ENCODE peak calls at places on chromosomes 2 and 18, in six cellular contexts. C is SK-N-SH, G is stomach, J is sigmoid colon, N is GM23338, V is GM12878. T is an unnamed sample.

GRCh38 chr2:107337209-107337898 is 451.4 kb upstream of the ST6GAL2 start:
- DNase-seq in G (no peak), V (no peak), N (no peak), C (no peak), J (no peak), T (no peak)

GRCh38 chr2:39370101-39370500 is 67.0 kb downstream of the MAP4K3 start:
- DNase-seq in G (no peak), J (no peak), N (no peak), V (no peak), C (no peak), T (no peak)

GRCh38 chr2:109435866-109436634 is 177.7 kb downstream of the SEPTIN10 start:
- DNase-seq in J (peak; percentile 78), V (no peak), C (no peak), G (no peak), N (no peak), T (peak; percentile 39)

GRCh38 chr2:217797170-217797569 is 205.6 kb downstream of the TNS1 start:
- DNase-seq in J (peak; percentile 71), C (peak; percentile 31), N (no peak), V (no peak), G (peak; percentile 22), T (peak; percentile 65)

GRCh38 chr2:199382091-199382490 is 75.6 kb downstream of the SATB2 start:
- DNase-seq in C (no peak), V (no peak), J (no peak), G (no peak), N (no peak), T (no peak)

GRCh38 chr2:48548871-48549270 is 18.9 kb downstream of the STON1 start:
- DNase-seq in G (no peak), C (no peak), J (no peak), V (no peak), N (no peak), T (no peak)

GRCh38 chr18:9017170-9017899 is 85.2 kb upstream of the NDUFV2 start:
- DNase-seq in N (peak; percentile 79), C (peak; percentile 34), V (peak; percentile 20), J (peak; percentile 90), G (peak; percentile 62), T (peak; percentile 77)

GRCh38 chr2:195638738-195639137 is 18.3 kb upstream of the SLC39A10 start:
- DNase-seq in C (no peak), V (no peak), J (no peak), G (no peak), N (no peak), T (no peak)

GRCh38 chr2:154452906-154453493 is 245.5 kb upstream of the KCNJ3 start:
- DNase-seq in N (peak; percentile 59), J (no peak), G (no peak), V (peak; percentile 13), C (no peak), T (no peak)

DNA sequence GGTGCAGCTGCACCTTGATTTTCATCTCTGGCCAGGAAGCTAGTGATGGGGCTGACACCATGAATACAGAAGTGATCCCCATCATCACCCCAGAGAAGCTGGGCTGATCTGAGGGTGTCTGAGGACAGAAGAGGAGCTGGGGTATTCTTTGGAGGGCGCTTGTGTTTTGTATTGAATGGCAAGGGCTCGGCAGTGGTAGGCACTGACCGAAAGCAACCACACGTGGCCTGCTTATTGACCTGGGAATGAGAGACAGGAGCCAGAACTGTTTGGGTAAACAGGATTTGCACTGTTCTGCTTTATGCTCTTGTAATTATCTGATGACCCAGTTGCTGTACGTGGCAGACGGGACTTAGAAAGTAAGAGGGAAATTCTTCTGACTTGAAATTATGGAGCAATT is 62.6 kb upstream of the RPL31 start:
- DNase-seq in V (no peak), J (no peak), G (no peak), N (no peak), C (no peak), T (no peak)
- H3K36me3 ChIP-seq in V (no peaks in the 10 kb centered on the region), J (no peaks in the 10 kb centered on the region), G (no peaks in the 10 kb centered on the region), N (no peaks in the 10 kb centered on the region), C (peaks cover 22% of the 10 kb centered on the region), T (no peaks in the 10 kb centered on the region)

DNA sequence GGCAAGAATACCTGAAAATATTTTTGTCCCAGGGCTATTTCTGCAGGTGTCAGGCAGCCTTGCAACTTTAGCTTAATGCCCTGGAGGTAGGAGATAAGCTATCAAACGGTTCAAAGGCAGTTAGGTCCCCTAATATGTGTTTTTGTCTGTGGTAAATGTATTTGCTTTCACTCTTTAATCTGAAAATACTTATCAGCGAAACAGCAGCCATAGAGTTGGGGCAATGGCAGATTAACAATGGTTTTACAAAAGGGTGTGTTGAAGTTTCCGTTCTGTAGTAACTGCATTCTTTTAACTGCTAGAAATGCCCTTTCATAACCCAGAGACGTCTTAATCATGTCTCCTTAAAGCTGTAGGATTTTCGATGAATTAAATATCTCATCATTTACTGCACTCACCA is 265.0 kb upstream of the TRIB2 start:
- DNase-seq in V (no peak), N (no peak), J (no peak), C (no peak), G (no peak), T (no peak)
- H3K27ac ChIP-seq in V (no peak overlapping the region), N (no peak overlapping the region), J (peak overlapping the region; percentile 36), C (no peak overlapping the region), G (peak overlapping the region; percentile 74), T (peak overlapping the region; percentile 83)

GRCh38 chr2:127313359-127313758 is 19.4 kb upstream of the ERCC3 start:
- DNase-seq in V (peak; percentile 57), J (no peak), G (no peak), C (no peak), N (no peak), T (no peak)
- TF ChIP-seq POLR2AphosphoS5 in V (no peak), J (no peak), G (no peak), C (no peak), N (no peak), T (no peak)

DNA sequence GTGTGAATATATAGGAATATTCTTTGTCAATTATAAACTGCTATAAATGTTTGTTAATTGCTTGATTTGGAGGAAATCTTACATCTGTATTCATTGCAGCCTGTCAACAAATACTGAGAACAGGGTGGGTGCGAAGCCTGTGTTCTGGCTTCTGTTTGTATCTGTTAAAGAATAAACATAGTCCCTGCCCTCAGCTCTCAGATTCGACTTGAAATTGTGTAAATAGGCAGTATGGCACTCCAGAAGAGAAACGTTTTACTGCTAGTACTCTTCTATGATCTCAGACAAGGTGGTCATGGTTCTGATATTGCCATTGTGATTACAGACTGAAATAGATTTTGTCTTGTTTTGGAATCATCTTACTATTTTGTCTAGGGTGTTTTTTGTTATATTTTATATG is 92.1 kb downstream of the TANC1 start:
- DNase-seq in J (no peak), C (no peak), V (no peak), N (no peak), G (no peak), T (no peak)
- H3K36me3 ChIP-seq in J (no peaks in the 10 kb centered on the region), C (no peaks in the 10 kb centered on the region), V (no peaks in the 10 kb centered on the region), N (no peaks in the 10 kb centered on the region), G (no peaks in the 10 kb centered on the region), T (no peaks in the 10 kb centered on the region)

DNA sequence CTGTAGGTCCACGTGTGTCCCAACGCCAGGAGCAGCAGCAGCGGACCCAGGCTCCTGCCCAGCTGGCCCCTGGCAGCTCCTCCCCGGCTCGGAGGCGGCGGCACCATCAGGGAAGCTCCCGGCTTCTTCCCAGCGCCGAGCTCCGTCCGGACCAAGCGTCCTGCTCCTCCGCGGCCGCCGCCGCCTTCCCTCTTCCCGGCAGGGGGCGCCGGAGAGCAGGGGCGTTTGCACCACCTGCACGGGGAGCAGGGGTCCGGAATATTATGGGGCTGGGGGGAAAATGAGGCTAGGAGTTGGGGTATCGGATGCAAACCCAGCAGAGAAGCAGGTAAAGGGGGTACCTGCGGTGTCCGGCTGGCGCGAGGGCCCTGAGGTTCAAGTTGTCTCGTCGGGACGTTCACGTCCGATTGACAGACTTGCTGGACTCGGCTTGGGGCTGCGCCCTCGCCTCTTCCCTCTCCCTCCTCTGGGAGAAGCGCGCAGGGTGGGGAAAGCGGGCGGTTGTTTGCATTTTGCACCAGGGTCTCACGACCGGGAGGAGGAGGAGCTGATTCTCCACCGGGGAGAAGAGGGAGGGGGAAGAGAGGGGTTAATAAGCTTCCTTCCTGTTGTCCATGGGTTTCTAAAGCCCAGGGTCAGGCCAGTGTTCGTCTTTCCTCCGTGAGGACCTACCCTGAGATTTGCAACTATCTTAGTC is at the start of gene CCBE1:
- DNase-seq in V (no peak), C (peak; percentile 70), G (peak; percentile 79), N (peak; percentile 86), J (peak; percentile 85), T (no peak)
- H3K27ac ChIP-seq in V (no peak within 1 kb of the TSS), C (no peak within 1 kb of the TSS), G (peak within 1 kb of the TSS; percentile 52), N (no peak within 1 kb of the TSS), J (peak within 1 kb of the TSS; percentile 86), T (no peak within 1 kb of the TSS)

GRCh38 chr2:189803431-189803830 is 19.2 kb downstream of the PMS1 start:
- DNase-seq in C (no peak), J (no peak), G (no peak), V (no peak), N (no peak), T (no peak)
- TF ChIP-seq POLR2AphosphoS5 in C (no peak), J (no peak), G (no peak), V (no peak), N (no peak), T (no peak)

GRCh38 chr2:224801360-224801759 is 85.2 kb upstream of the CCDC195 start:
- DNase-seq in J (no peak), N (no peak), G (no peak), V (no peak), C (no peak), T (no peak)
- H3K36me3 ChIP-seq in J (no peaks in the 10 kb centered on the region), N (no peaks in the 10 kb centered on the region), G (no peaks in the 10 kb centered on the region), V (peaks cover 45% of the 10 kb centered on the region), C (peaks cover 69% of the 10 kb centered on the region), T (peaks cover 100% of the 10 kb centered on the region)

DNA sequence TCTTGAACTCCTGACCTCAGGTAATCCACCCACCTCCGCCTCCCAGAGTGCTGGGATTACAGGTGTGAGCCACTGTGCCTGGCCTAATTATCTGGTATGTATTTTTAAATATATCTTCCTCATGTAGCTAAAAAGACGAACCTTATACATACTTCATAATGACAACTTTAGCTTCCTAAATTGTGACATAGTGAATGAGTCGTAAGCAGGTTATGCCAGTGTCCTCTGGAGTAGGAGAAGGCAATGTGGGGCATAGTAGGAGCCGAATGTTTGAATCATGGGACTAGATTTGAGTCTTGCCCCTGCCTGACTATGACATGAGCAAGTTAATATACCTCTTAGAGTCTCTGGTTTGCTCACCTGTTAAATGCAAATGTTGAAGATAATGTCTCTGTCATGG is 95.8 kb upstream of the FOSL2 start:
- DNase-seq in V (no peak), G (no peak), J (no peak), N (no peak), C (no peak), T (no peak)
- H3K27ac ChIP-seq in V (no peak overlapping the region), G (no peak overlapping the region), J (no peak overlapping the region), N (no peak overlapping the region), C (no peak overlapping the region), T (no peak overlapping the region)

DNA sequence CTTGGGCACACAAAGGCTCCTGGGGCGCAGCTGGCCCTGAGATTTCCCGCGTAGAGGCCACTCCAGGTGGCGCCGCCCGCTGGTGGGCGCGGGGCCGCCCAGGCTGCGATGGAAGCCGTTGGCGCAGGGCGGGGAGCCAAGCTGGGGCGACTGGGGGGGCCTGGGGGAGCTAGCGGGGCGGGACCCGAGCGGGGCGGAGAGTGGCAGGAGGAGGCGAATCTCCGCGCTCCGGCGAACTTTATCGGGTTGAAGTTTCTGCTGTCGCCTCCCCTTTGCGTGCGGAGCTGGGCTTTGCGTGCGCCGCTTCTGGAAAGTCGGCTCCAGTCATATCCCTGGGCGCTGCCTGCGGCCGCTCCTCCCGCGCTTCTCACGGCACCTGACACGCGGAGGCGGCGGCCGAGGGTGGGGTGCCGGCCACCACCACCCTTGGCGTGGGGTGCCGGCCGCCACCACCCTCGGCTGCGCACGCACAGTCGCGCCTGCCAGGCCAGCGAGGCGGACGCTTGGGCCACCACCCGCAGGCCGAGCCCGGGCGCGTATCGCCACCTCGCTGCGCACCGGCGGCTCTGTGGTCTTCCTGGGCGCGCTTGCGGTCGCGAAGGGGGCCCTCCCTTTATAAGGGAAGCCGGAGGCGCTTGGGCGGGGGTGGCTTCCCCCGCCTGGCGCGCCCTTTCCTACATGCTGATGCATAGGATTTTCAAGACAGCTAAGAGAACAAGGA is 919 bp upstream of the CYP1B1 start:
- DNase-seq in J (peak; percentile 88), V (no peak), N (peak; percentile 86), C (peak; percentile 98), G (peak; percentile 70), T (peak; percentile 88)
- TF ChIP-seq POLR2AphosphoS5 in J (peak; percentile 54), V (no peak), N (peak; percentile 24), C (no peak), G (peak; percentile 16), T (peak; percentile 59)